ENCODE peak calls at places on chromosomes 3 and 15, in five cellular contexts. E, G, P, Q and D are unnamed samples.

GRCh38 chr3:56894912-56895431 is 93.2 kb upstream of the ARHGEF3 start:
- DNase-seq in E (no peak), G (no peak), P (no peak), Q (no peak), D (no peak)

GRCh38 chr3:23474580-23475357 is 271.6 kb downstream of the UBE2E2 start:
- DNase-seq in E (no peak), G (no peak), P (no peak), Q (no peak), D (no peak)

GRCh38 chr3:149538371-149538770 is 63.9 kb downstream of the TM4SF4 start:
- DNase-seq in E (no peak), G (no peak), P (no peak), Q (no peak), D (no peak)

GRCh38 chr3:50245831-50246516 is 10.0 kb downstream of the GNAI2 start:
- DNase-seq in E (peak; percentile 98), G (peak; percentile 81), P (peak; percentile 94), Q (peak; percentile 97), D (peak; percentile 79)

GRCh38 chr3:62261121-62261520 is 112.2 kb downstream of the FEZF2 start:
- DNase-seq in E (no peak), G (no peak), P (no peak), Q (no peak), D (no peak)

GRCh38 chr3:12553921-12554391 is 2.9 kb upstream of the MKRN2 start:
- DNase-seq in E (no peak), G (no peak), P (peak; percentile 32), Q (no peak), D (peak; percentile 50)

GRCh38 chr3:79268422-79268821 is 499.4 kb downstream of the ROBO1 start:
- DNase-seq in E (no peak), G (no peak), P (no peak), Q (no peak), D (no peak)

GRCh38 chr15:35170216-35170615 is 85.1 kb upstream of the NANOGP8 start:
- DNase-seq in E (no peak), G (no peak), P (no peak), Q (no peak), D (peak; percentile 5)

GRCh38 chr3:123623346-123623880 is 38.6 kb upstream of the HACD2 start:
- DNase-seq in E (no peak), G (no peak), P (no peak), Q (no peak), D (no peak)

GRCh38 chr3:174547801-174548200 is 311.3 kb upstream of the NAALADL2 start:
- DNase-seq in E (no peak), G (no peak), P (no peak), Q (no peak), D (no peak)

GRCh38 chr15:31361764-31362120 is 35.1 kb downstream of the KLF13 start:
- DNase-seq in E (no peak), G (no peak), P (no peak), Q (no peak), D (peak; percentile 15)

GRCh38 chr3:172868565-172869172 is 118.1 kb downstream of the ECT2 start:
- DNase-seq in E (no peak), G (no peak), P (no peak), Q (no peak), D (no peak)

GRCh38 chr15:32908135-32908801 is 190.5 kb downstream of the GREM1 start:
- DNase-seq in E (no peak), G (no peak), P (no peak), Q (no peak), D (no peak)

GRCh38 chr3:10553586-10554235 is 48.3 kb upstream of the ATP2B2 start:
- DNase-seq in E (peak; percentile 92), G (no peak), P (no peak), Q (no peak), D (peak; percentile 69)

GRCh38 chr15:54687628-54688027 is 509.1 kb downstream of the RSL24D1 start:
- DNase-seq in E (no peak), G (no peak), P (no peak), Q (no peak), D (peak; percentile 19)